ENCODE peak calls at places on chromosomes 2 and 18, in eight cellular contexts. Y, K, V, W, X, M, T and Q are unnamed samples.

GRCh38 chr18:8264861-8265411 is 344.3 kb upstream of the RAB12 start:
- DNase-seq in X (peak), M (no peak), K (no peak), T (no peak), W (no peak), V (no peak), Y (no peak), Q (no peak)

GRCh38 chr2:98460573-98461560 is 16.2 kb downstream of the INPP4A start:
- DNase-seq in X (no peak), M (peak), V (no peak), K (peak), Y (peak), W (no peak), T (peak), Q (no peak)

GRCh38 chr2:9753665-9754531 is 89.4 kb upstream of the TAF1B start:
- DNase-seq in M (no peak), K (peak), Y (peak), W (peak), V (no peak), T (no peak), X (no peak), Q (peak)

GRCh38 chr18:32613821-32614220 is 143.1 kb upstream of the GAREM1 start:
- DNase-seq in T (no peak), M (no peak), V (no peak), X (no peak), K (no peak), Y (no peak), W (no peak), Q (no peak)

GRCh38 chr2:27148801-27149439 is at the start of gene TCF23:
- DNase-seq in V (no peak), T (no peak), K (no peak), X (no peak), M (no peak), W (no peak), Y (peak), Q (no peak)

GRCh38 chr2:234178309-234179030 is 128.0 kb downstream of the SPP2 start:
- DNase-seq in Y (no peak), M (no peak), T (no peak), K (no peak), V (peak), W (peak), X (peak), Q (no peak)

GRCh38 chr2:180970052-180970451 is 10.4 kb upstream of the UBE2E3 start:
- DNase-seq in W (no peak), T (no peak), V (no peak), Y (no peak), M (no peak), X (no peak), K (no peak), Q (no peak)

GRCh38 chr2:38064805-38065501 is 11.0 kb downstream of the CYP1B1 start:
- DNase-seq in W (no peak), K (no peak), X (peak), V (no peak), Y (no peak), T (no peak), M (no peak), Q (no peak)

GRCh38 chr2:181790716-181791649 is 100.5 kb upstream of the ITPRID2 start:
- DNase-seq in Y (no peak), M (no peak), W (peak), V (peak), X (peak), K (no peak), T (no peak), Q (peak)

GRCh38 chr18:42053188-42053781 is 98.3 kb downstream of the PIK3C3 start:
- DNase-seq in V (peak), X (peak), W (peak), Y (no peak), K (peak), T (peak), M (peak), Q (peak)

GRCh38 chr18:79687806-79688205 is 8.2 kb downstream of the CTDP1 start:
- DNase-seq in K (no peak), W (no peak), V (peak), X (peak), M (no peak), Y (no peak), T (no peak), Q (no peak)

GRCh38 chr2:215830313-215830712 is 183.0 kb downstream of the MREG start:
- DNase-seq in X (peak), M (no peak), K (no peak), W (peak), T (no peak), V (no peak), Y (no peak), Q (peak)

GRCh38 chr2:202339052-202339870 is 36.9 kb upstream of the BMPR2 start:
- DNase-seq in T (no peak), W (no peak), V (no peak), X (peak), M (no peak), K (no peak), Y (no peak), Q (peak)

GRCh38 chr2:105517814-105518705 is 119.2 kb upstream of the FHL2 start:
- DNase-seq in K (no peak), X (peak), T (no peak), Y (peak), W (no peak), M (no peak), V (peak), Q (no peak)

GRCh38 chr2:207993141-207993763 is 32.1 kb downstream of the PLEKHM3 start:
- DNase-seq in M (peak), V (peak), W (no peak), X (peak), K (no peak), T (no peak), Y (no peak), Q (no peak)

GRCh38 chr18:8153887-8154583 is 455.2 kb upstream of the RAB12 start:
- DNase-seq in V (peak), W (no peak), T (no peak), X (peak), K (no peak), Y (no peak), M (no peak), Q (no peak)

GRCh38 chr2:15169326-15170038 is 391.7 kb downstream of the NBAS start:
- DNase-seq in T (no peak), M (no peak), K (no peak), X (peak), Y (no peak), V (peak), W (peak), Q (no peak)

GRCh38 chr2:189751080-189751658 is 11.4 kb downstream of the OSGEPL1 start:
- DNase-seq in X (peak), W (peak), Y (no peak), T (peak), V (peak), M (peak), K (peak), Q (peak)

GRCh38 chr2:199740111-199740428 is 110.9 kb downstream of the FTCDNL1 start:
- DNase-seq in Y (no peak), X (no peak), K (no peak), T (no peak), V (no peak), M (no peak), W (no peak), Q (no peak)

GRCh38 chr2:104434363-104434792 is 419.5 kb upstream of the POU3F3 start:
- DNase-seq in V (no peak), Y (no peak), T (no peak), X (no peak), W (peak), K (no peak), M (no peak), Q (peak)

GRCh38 chr18:27856839-27857238 is 320.1 kb downstream of the CDH2 start:
- DNase-seq in T (no peak), K (no peak), V (no peak), Y (no peak), M (no peak), X (no peak), W (no peak), Q (no peak)

GRCh38 chr2:129849559-129850160 is 129.8 kb upstream of the RAB6C start:
- DNase-seq in K (no peak), M (peak), X (peak), V (peak), W (no peak), Y (no peak), T (no peak), Q (peak)

GRCh38 chr18:37235583-37235982 is 330.0 kb downstream of the CELF4 start:
- DNase-seq in W (no peak), K (no peak), V (no peak), X (no peak), M (no peak), Y (no peak), T (no peak), Q (no peak)

GRCh38 chr2:67256892-67257291 is 140.2 kb upstream of the ETAA1 start:
- DNase-seq in X (peak), V (peak), W (no peak), K (no peak), Y (no peak), T (no peak), M (no peak), Q (no peak)

GRCh38 chr2:71216501-71216900 is 10.4 kb downstream of the PAIP2B start:
- DNase-seq in X (no peak), M (no peak), V (no peak), W (no peak), K (no peak), Y (no peak), T (no peak), Q (peak)

GRCh38 chr2:64350996-64351395 is 103.0 kb upstream of the LGALSL start:
- DNase-seq in M (no peak), K (no peak), X (no peak), W (no peak), Y (no peak), T (no peak), V (no peak), Q (no peak)

GRCh38 chr2:199460101-199460671 is 2.4 kb upstream of the SATB2 start:
- DNase-seq in W (no peak), Y (no peak), V (no peak), K (no peak), X (peak), T (no peak), M (peak), Q (no peak)